ENCODE peak calls at places on chromosomes 1 and 21, in eight cellular contexts. One of them, this sample, is unnamed.

GRCh38 chr1:78236711-78237110 is 190.9 kb downstream of the GIPC2 start:
- DNase-seq in heart left ventricle: no peak
- DNase-seq in prostate gland: no peak
- DNase-seq in A549: no peak
- DNase-seq in esophagus squamous epithelium: no peak
- DNase-seq in stomach: no peak
- DNase-seq in K562: no peak
- DNase-seq in IMR-90: peak
- DNase-seq in this sample: no peak

GRCh38 chr21:38314534-38314933 is 57.7 kb downstream of the KCNJ15 start:
- DNase-seq in heart left ventricle: no peak
- DNase-seq in prostate gland: no peak
- DNase-seq in A549: no peak
- DNase-seq in esophagus squamous epithelium: no peak
- DNase-seq in stomach: no peak
- DNase-seq in K562: no peak
- DNase-seq in IMR-90: no peak
- DNase-seq in this sample: no peak

GRCh38 chr1:211529453-211529852 is 37.5 kb upstream of the RD3 start:
- DNase-seq in heart left ventricle: no peak
- DNase-seq in prostate gland: peak
- DNase-seq in A549: no peak
- DNase-seq in esophagus squamous epithelium: no peak
- DNase-seq in stomach: no peak
- DNase-seq in K562: no peak
- DNase-seq in IMR-90: no peak
- DNase-seq in this sample: no peak

GRCh38 chr1:99603699-99604595 is 42.0 kb upstream of the PALMD start:
- DNase-seq in heart left ventricle: no peak
- DNase-seq in prostate gland: no peak
- DNase-seq in A549: no peak
- DNase-seq in esophagus squamous epithelium: no peak
- DNase-seq in stomach: no peak
- DNase-seq in K562: no peak
- DNase-seq in IMR-90: peak
- DNase-seq in this sample: no peak

GRCh38 chr1:77316006-77316405 is 34.2 kb downstream of the AK5 start:
- DNase-seq in heart left ventricle: no peak
- DNase-seq in prostate gland: no peak
- DNase-seq in A549: no peak
- DNase-seq in esophagus squamous epithelium: no peak
- DNase-seq in stomach: no peak
- DNase-seq in K562: no peak
- DNase-seq in IMR-90: peak
- DNase-seq in this sample: no peak

GRCh38 chr21:45460011-45460565 is 55.1 kb downstream of the COL18A1 start:
- DNase-seq in heart left ventricle: peak
- DNase-seq in prostate gland: no peak
- DNase-seq in A549: no peak
- DNase-seq in esophagus squamous epithelium: no peak
- DNase-seq in stomach: no peak
- DNase-seq in K562: no peak
- DNase-seq in IMR-90: no peak
- DNase-seq in this sample: no peak

GRCh38 chr1:103529746-103530145 is 4.2 kb downstream of the RNPC3 start:
- DNase-seq in heart left ventricle: peak
- DNase-seq in prostate gland: no peak
- DNase-seq in A549: no peak
- DNase-seq in esophagus squamous epithelium: no peak
- DNase-seq in stomach: no peak
- DNase-seq in K562: no peak
- DNase-seq in IMR-90: peak
- DNase-seq in this sample: peak

GRCh38 chr1:14143777-14144176 is 443.8 kb downstream of the PRDM2 start:
- DNase-seq in heart left ventricle: no peak
- DNase-seq in prostate gland: no peak
- DNase-seq in A549: no peak
- DNase-seq in esophagus squamous epithelium: no peak
- DNase-seq in stomach: no peak
- DNase-seq in K562: no peak
- DNase-seq in IMR-90: no peak
- DNase-seq in this sample: no peak

GRCh38 chr1:200550367-200550766 is 70.2 kb downstream of the KIF14 start:
- DNase-seq in heart left ventricle: no peak
- DNase-seq in prostate gland: no peak
- DNase-seq in A549: no peak
- DNase-seq in esophagus squamous epithelium: no peak
- DNase-seq in stomach: no peak
- DNase-seq in K562: no peak
- DNase-seq in IMR-90: peak
- DNase-seq in this sample: no peak

GRCh38 chr1:214012418-214012817 is 24.6 kb downstream of the PROX1 start:
- DNase-seq in heart left ventricle: no peak
- DNase-seq in prostate gland: no peak
- DNase-seq in A549: no peak
- DNase-seq in esophagus squamous epithelium: no peak
- DNase-seq in stomach: no peak
- DNase-seq in K562: no peak
- DNase-seq in IMR-90: no peak
- DNase-seq in this sample: no peak

GRCh38 chr1:205038132-205038786 is 4.8 kb upstream of the CNTN2 start:
- DNase-seq in heart left ventricle: no peak
- DNase-seq in prostate gland: no peak
- DNase-seq in A549: no peak
- DNase-seq in esophagus squamous epithelium: no peak
- DNase-seq in stomach: no peak
- DNase-seq in K562: no peak
- DNase-seq in IMR-90: no peak
- DNase-seq in this sample: no peak

GRCh38 chr1:202623075-202623474 is 87.2 kb downstream of the SYT2 start:
- DNase-seq in heart left ventricle: peak
- DNase-seq in prostate gland: no peak
- DNase-seq in A549: peak
- DNase-seq in esophagus squamous epithelium: no peak
- DNase-seq in stomach: no peak
- DNase-seq in K562: peak
- DNase-seq in IMR-90: peak
- DNase-seq in this sample: no peak

GRCh38 chr1:177983087-177983823 is 13.4 kb upstream of the SEC16B start:
- DNase-seq in heart left ventricle: no peak
- DNase-seq in prostate gland: no peak
- DNase-seq in A549: no peak
- DNase-seq in esophagus squamous epithelium: no peak
- DNase-seq in stomach: no peak
- DNase-seq in K562: no peak
- DNase-seq in IMR-90: peak
- DNase-seq in this sample: peak

GRCh38 chr1:248802454-248802853 is 23.3 kb downstream of the SH3BP5L start:
- DNase-seq in heart left ventricle: no peak
- DNase-seq in prostate gland: no peak
- DNase-seq in A549: no peak
- DNase-seq in esophagus squamous epithelium: no peak
- DNase-seq in stomach: no peak
- DNase-seq in K562: no peak
- DNase-seq in IMR-90: no peak
- DNase-seq in this sample: no peak

GRCh38 chr21:36454079-36454478 is 25.8 kb downstream of the CLDN14 start:
- DNase-seq in heart left ventricle: no peak
- DNase-seq in prostate gland: no peak
- DNase-seq in A549: no peak
- DNase-seq in esophagus squamous epithelium: no peak
- DNase-seq in stomach: no peak
- DNase-seq in K562: no peak
- DNase-seq in IMR-90: no peak
- DNase-seq in this sample: peak

GRCh38 chr1:53446051-53446450 is 13.1 kb upstream of the DMRTB1 start:
- DNase-seq in heart left ventricle: no peak
- DNase-seq in prostate gland: no peak
- DNase-seq in A549: no peak
- DNase-seq in esophagus squamous epithelium: no peak
- DNase-seq in stomach: no peak
- DNase-seq in K562: no peak
- DNase-seq in IMR-90: no peak
- DNase-seq in this sample: no peak

GRCh38 chr1:245475116-245475515 is 320.3 kb downstream of the KIF26B start:
- DNase-seq in heart left ventricle: no peak
- DNase-seq in prostate gland: no peak
- DNase-seq in A549: no peak
- DNase-seq in esophagus squamous epithelium: no peak
- DNase-seq in stomach: no peak
- DNase-seq in K562: no peak
- DNase-seq in IMR-90: peak
- DNase-seq in this sample: no peak

GRCh38 chr1:162626089-162626488 is 6.2 kb upstream of the DDR2 start:
- DNase-seq in heart left ventricle: no peak
- DNase-seq in prostate gland: no peak
- DNase-seq in A549: no peak
- DNase-seq in esophagus squamous epithelium: no peak
- DNase-seq in stomach: no peak
- DNase-seq in K562: no peak
- DNase-seq in IMR-90: peak
- DNase-seq in this sample: no peak

GRCh38 chr21:15406791-15407190 is 323.0 kb upstream of the USP25 start:
- DNase-seq in heart left ventricle: no peak
- DNase-seq in prostate gland: no peak
- DNase-seq in A549: no peak
- DNase-seq in esophagus squamous epithelium: no peak
- DNase-seq in stomach: no peak
- DNase-seq in K562: no peak
- DNase-seq in IMR-90: no peak
- DNase-seq in this sample: peak

GRCh38 chr1:172704003-172704402 is 45.1 kb downstream of the FASLG start:
- DNase-seq in heart left ventricle: no peak
- DNase-seq in prostate gland: no peak
- DNase-seq in A549: no peak
- DNase-seq in esophagus squamous epithelium: no peak
- DNase-seq in stomach: no peak
- DNase-seq in K562: no peak
- DNase-seq in IMR-90: no peak
- DNase-seq in this sample: no peak

DNA sequence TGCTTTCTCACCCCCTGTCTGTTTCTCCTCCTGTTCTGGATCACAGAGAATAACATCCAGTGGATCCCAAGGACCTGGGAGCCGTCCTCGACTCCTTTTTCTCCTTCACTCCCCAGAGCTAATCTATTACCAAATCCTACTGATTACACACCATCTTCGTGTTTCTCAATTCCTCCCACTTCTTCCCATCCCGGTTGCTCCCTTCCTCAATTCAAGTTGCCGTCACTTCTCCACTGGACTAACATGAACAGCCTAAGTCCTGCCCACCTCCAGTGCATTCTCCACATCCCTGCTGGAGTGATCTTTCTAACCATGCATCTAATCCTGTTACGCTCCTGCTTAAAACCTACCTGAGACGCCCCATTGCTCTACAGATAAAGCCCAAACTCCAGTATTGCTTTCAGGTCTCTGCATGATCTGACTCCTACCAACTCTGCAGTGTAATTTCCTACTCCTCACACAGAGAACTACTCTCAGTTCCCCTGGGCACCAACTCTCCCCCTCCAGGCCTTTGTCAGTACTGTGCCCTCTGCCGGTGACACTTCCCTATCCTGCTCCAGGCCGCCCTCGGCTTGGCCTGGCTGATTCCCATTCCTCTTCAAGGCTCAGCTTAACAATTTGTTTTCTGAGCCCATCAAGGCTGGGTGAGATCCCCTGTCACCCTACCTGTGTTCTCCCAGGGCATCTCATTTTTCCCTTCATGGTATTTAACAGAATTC is 2.4 kb downstream of the SLAMF8 start:
- DNase-seq in heart left ventricle: peak
- DNase-seq in prostate gland: peak
- DNase-seq in A549: peak
- DNase-seq in esophagus squamous epithelium: no peak
- DNase-seq in stomach: peak
- DNase-seq in K562: peak
- DNase-seq in IMR-90: no peak
- DNase-seq in this sample: peak
- TF ChIP-seq CTCF in heart left ventricle: peak
- TF ChIP-seq CTCF in prostate gland: peak
- TF ChIP-seq CTCF in A549: no peak
- TF ChIP-seq CTCF in esophagus squamous epithelium: peak
- TF ChIP-seq CTCF in stomach: no peak
- TF ChIP-seq CTCF in K562: peak
- TF ChIP-seq CTCF in IMR-90: no peak
- TF ChIP-seq CTCF in this sample: peak

DNA sequence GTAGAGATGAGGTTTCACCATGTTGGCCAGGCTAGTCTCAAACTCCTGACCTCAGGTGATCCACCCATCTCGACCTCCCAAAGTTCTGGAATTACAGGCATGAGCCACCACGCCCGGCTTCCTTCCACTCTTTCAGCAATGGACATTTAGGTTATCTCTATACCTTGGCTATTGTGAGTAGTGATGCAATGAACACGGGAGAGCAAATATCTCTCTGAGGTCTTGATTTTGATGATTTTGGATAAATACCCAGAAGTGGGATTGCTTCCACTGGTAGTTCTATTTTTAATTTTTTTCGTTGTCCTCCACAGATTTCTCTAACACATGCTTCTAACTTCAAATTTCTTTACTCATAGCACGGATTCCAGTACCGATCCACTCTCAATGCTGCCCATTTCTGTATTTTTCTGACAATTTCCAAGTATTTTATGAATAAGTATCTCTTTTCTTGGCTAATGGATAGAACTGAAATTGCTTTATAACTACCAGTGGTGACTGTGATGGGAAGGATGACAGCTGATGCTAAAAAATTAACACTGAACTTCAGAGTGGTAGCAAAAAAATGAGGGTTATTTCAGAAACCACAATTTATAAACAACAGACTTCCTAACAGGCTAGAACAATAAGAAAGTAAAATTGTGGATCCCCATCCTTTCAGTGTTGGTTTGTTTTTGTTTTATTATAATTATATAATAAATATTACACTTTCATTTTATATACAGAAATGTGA is 327.5 kb upstream of the RUNX1 start:
- DNase-seq in heart left ventricle: no peak
- DNase-seq in prostate gland: no peak
- DNase-seq in A549: no peak
- DNase-seq in esophagus squamous epithelium: no peak
- DNase-seq in stomach: no peak
- DNase-seq in K562: no peak
- DNase-seq in IMR-90: no peak
- DNase-seq in this sample: no peak
- H3K27ac ChIP-seq in heart left ventricle: no peak
- H3K27ac ChIP-seq in prostate gland: no peak
- H3K27ac ChIP-seq in A549: no peak
- H3K27ac ChIP-seq in esophagus squamous epithelium: no peak
- H3K27ac ChIP-seq in stomach: no peak
- H3K27ac ChIP-seq in K562: no peak
- H3K27ac ChIP-seq in IMR-90: no peak
- H3K27ac ChIP-seq in this sample: no peak

GRCh38 chr21:44300262-44300959 is 558 bp downstream of the PFKL start:
- DNase-seq in heart left ventricle: peak
- DNase-seq in prostate gland: peak
- DNase-seq in A549: peak
- DNase-seq in esophagus squamous epithelium: no peak
- DNase-seq in stomach: peak
- DNase-seq in K562: peak
- DNase-seq in IMR-90: peak
- DNase-seq in this sample: peak
- TF ChIP-seq POLR2A in heart left ventricle: peak
- TF ChIP-seq POLR2A in prostate gland: peak
- TF ChIP-seq POLR2A in A549: no peak
- TF ChIP-seq POLR2A in esophagus squamous epithelium: peak
- TF ChIP-seq POLR2A in stomach: no peak
- TF ChIP-seq POLR2A in K562: peak
- TF ChIP-seq POLR2A in IMR-90: peak
- TF ChIP-seq POLR2A in this sample: peak

GRCh38 chr1:109623601-109624161 is 4.0 kb downstream of the AMPD2 start:
- DNase-seq in heart left ventricle: peak
- DNase-seq in prostate gland: no peak
- DNase-seq in A549: no peak
- DNase-seq in esophagus squamous epithelium: no peak
- DNase-seq in stomach: no peak
- DNase-seq in K562: no peak
- DNase-seq in IMR-90: no peak
- DNase-seq in this sample: no peak
- TF ChIP-seq CTCF in heart left ventricle: no peak
- TF ChIP-seq CTCF in prostate gland: no peak
- TF ChIP-seq CTCF in A549: no peak
- TF ChIP-seq CTCF in esophagus squamous epithelium: no peak
- TF ChIP-seq CTCF in stomach: no peak
- TF ChIP-seq CTCF in K562: no peak
- TF ChIP-seq CTCF in IMR-90: no peak
- TF ChIP-seq CTCF in this sample: no peak

This sample was measured in body of pancreas.